ENCODE peak calls at places on chromosomes 7 and 10, in eight cellular contexts. S is lung; P is CD8-positive, alpha-beta memory T cell; U is right lobe of liver; F is cardiac muscle cell; E is IMR-90; V is PC-3; X is H9. N is an unnamed sample.

GRCh38 chr7:106196460-106197021 is 84.4 kb upstream of the SYPL1 start:
- DNase-seq in S (no peak), P (no peak), U (peak; percentile 79), F (no peak), E (no peak), V (peak; percentile 41), X (no peak), N (no peak)

GRCh38 chr7:148385009-148385682 is 205.4 kb upstream of the C7orf33 start:
- DNase-seq in S (no peak), P (no peak), U (no peak), F (no peak), E (no peak), V (no peak), X (no peak), N (no peak)

GRCh38 chr10:48594799-48595198 is 10.1 kb downstream of the ARHGAP22 start:
- DNase-seq in S (no peak), P (no peak), U (no peak), F (no peak), E (no peak), V (no peak), X (peak; percentile 51), N (no peak)

GRCh38 chr7:155815332-155816191 is 3.3 kb upstream of the SHH start:
- DNase-seq in S (peak; percentile 75), P (peak; percentile 49), U (peak; percentile 80), F (peak; percentile 50), E (peak; percentile 43), V (peak; percentile 76), X (peak; percentile 82), N (peak; percentile 90)

GRCh38 chr7:47915066-47915976 is 32.9 kb downstream of the PKD1L1 start:
- DNase-seq in S (no peak), P (no peak), U (no peak), F (peak; percentile 44), E (no peak), V (no peak), X (no peak), N (no peak)

GRCh38 chr10:43944742-43945730 is 296.4 kb upstream of the ZNF32 start:
- DNase-seq in S (peak; percentile 22), P (no peak), U (peak; percentile 28), F (no peak), E (no peak), V (no peak), X (peak; percentile 5), N (no peak)

GRCh38 chr10:13271552-13272163 is 28.2 kb downstream of the PHYH start:
- DNase-seq in S (no peak), P (peak; percentile 72), U (peak; percentile 90), F (peak; percentile 25), E (peak; percentile 22), V (peak; percentile 1), X (peak; percentile 92), N (peak; percentile 79)

GRCh38 chr10:107727762-107728317 is 563.3 kb upstream of the SORCS1 start:
- DNase-seq in S (no peak), P (no peak), U (no peak), F (peak; percentile 8), E (peak; percentile 28), V (peak; percentile 48), X (no peak), N (no peak)

GRCh38 chr10:116878123-116878522 is 28.8 kb downstream of the ENO4 start:
- DNase-seq in S (no peak), P (no peak), U (no peak), F (no peak), E (no peak), V (no peak), X (no peak), N (no peak)

GRCh38 chr7:94909023-94909466 is 1.7 kb downstream of the PPP1R9A start:
- DNase-seq in S (no peak), P (no peak), U (no peak), F (no peak), E (no peak), V (no peak), X (no peak), N (no peak)

GRCh38 chr7:139297795-139298194 is 43.3 kb upstream of the FMC1 start:
- DNase-seq in S (no peak), P (no peak), U (no peak), F (no peak), E (peak; percentile 2), V (no peak), X (no peak), N (no peak)

GRCh38 chr10:7162331-7162730 is 248.5 kb downstream of the SFMBT2 start:
- DNase-seq in S (no peak), P (no peak), U (no peak), F (no peak), E (no peak), V (no peak), X (no peak), N (no peak)

GRCh38 chr10:30052062-30052461 is 7.3 kb downstream of the JCAD start:
- DNase-seq in S (no peak), P (no peak), U (no peak), F (no peak), E (peak; percentile 80), V (peak; percentile 79), X (no peak), N (no peak)

GRCh38 chr10:119778776-119779445 is 53.1 kb downstream of the INPP5F start:
- DNase-seq in S (no peak), P (no peak), U (no peak), F (no peak), E (no peak), V (peak; percentile 18), X (no peak), N (no peak)

GRCh38 chr10:118213456-118213855 is 128.7 kb downstream of the FAM204A start:
- DNase-seq in S (no peak), P (no peak), U (no peak), F (no peak), E (no peak), V (no peak), X (no peak), N (no peak)

GRCh38 chr10:69757553-69758309 is 44.0 kb upstream of the COL13A1 start:
- DNase-seq in S (no peak), P (peak; percentile 18), U (no peak), F (peak; percentile 79), E (peak; percentile 41), V (peak; percentile 47), X (no peak), N (peak; percentile 88)

GRCh38 chr10:67696029-67696428 is at the start of gene CTNNA3:
- DNase-seq in S (no peak), P (no peak), U (no peak), F (peak; percentile 8), E (no peak), V (no peak), X (no peak), N (no peak)

GRCh38 chr10:115985696-115986095 is 287.3 kb downstream of the GFRA1 start:
- DNase-seq in S (no peak), P (no peak), U (no peak), F (no peak), E (peak; percentile 36), V (no peak), X (no peak), N (no peak)

GRCh38 chr7:39950473-39951155 is 558 bp downstream of the CDK13 start:
- DNase-seq in S (peak; percentile 55), P (peak; percentile 63), U (peak; percentile 58), F (peak; percentile 59), E (peak; percentile 40), V (peak; percentile 23), X (no peak), N (peak; percentile 92)

GRCh38 chr7:89311886-89312285 is 516.3 kb upstream of the TEX47 start:
- DNase-seq in S (no peak), P (no peak), U (no peak), F (no peak), E (no peak), V (no peak), X (no peak), N (no peak)

GRCh38 chr7:151822541-151823181 is 54.3 kb downstream of the PRKAG2 start:
- DNase-seq in S (no peak), P (no peak), U (peak; percentile 96), F (no peak), E (no peak), V (no peak), X (no peak), N (peak; percentile 75)

GRCh38 chr10:102815790-102816549 is 21.2 kb downstream of the CYP17A1 start:
- DNase-seq in S (peak; percentile 42), P (no peak), U (peak; percentile 51), F (peak; percentile 94), E (peak; percentile 96), V (no peak), X (no peak), N (peak; percentile 76)
- H3K27ac ChIP-seq in S (peak overlapping the region; percentile 98), P (no peak overlapping the region), U (peak overlapping the region; percentile 82), F (peak overlapping the region; percentile 30), E (peak overlapping the region; percentile 74), V (no peak overlapping the region), X (no peak overlapping the region), N (peak overlapping the region; percentile 87)

GRCh38 chr10:79316671-79317431 is 30.4 kb upstream of the PPIF start:
- DNase-seq in S (no peak), P (no peak), U (no peak), F (no peak), E (peak; percentile 29), V (peak; percentile 55), X (no peak), N (no peak)

GRCh38 chr10:79315602-79315920 is 31.7 kb upstream of the PPIF start:
- DNase-seq in S (no peak), P (no peak), U (no peak), F (no peak), E (no peak), V (no peak), X (no peak), N (no peak)

GRCh38 chr10:79320785-79321493 is 26.3 kb upstream of the PPIF start:
- DNase-seq in S (no peak), P (no peak), U (no peak), F (peak; percentile 65), E (peak; percentile 94), V (peak; percentile 100), X (no peak), N (no peak)

GRCh38 chr10:79319372-79319771 is 27.9 kb upstream of the PPIF start:
- DNase-seq in S (no peak), P (no peak), U (no peak), F (no peak), E (no peak), V (no peak), X (no peak), N (peak; percentile 39)

GRCh38 chr10:79318369-79318768 is 28.9 kb upstream of the PPIF start:
- DNase-seq in S (no peak), P (no peak), U (no peak), F (no peak), E (no peak), V (no peak), X (no peak), N (peak; percentile 48)
- H3K4me1 ChIP-seq in S (peaks cover 17% of the 10 kb centered on the region), P (peaks cover 75% of the 10 kb centered on the region), U (no peaks in the 10 kb centered on the region), F (no peaks in the 10 kb centered on the region), E (peaks cover 35% of the 10 kb centered on the region), V (peaks cover 59% of the 10 kb centered on the region), X (peaks cover 10% of the 10 kb centered on the region), N (peaks cover 4% of the 10 kb centered on the region)

GRCh38 chr10:28468707-28469483 is 64.0 kb upstream of the WAC start:
- DNase-seq in S (no peak), P (no peak), U (no peak), F (no peak), E (no peak), V (no peak), X (no peak), N (no peak)
- H3K27ac ChIP-seq in S (no peak overlapping the region), P (no peak overlapping the region), U (no peak overlapping the region), F (no peak overlapping the region), E (no peak overlapping the region), V (no peak overlapping the region), X (no peak overlapping the region), N (no peak overlapping the region)

GRCh38 chr7:3198316-3198715 is 102.7 kb upstream of the SDK1 start:
- DNase-seq in S (no peak), P (no peak), U (no peak), F (no peak), E (no peak), V (no peak), X (no peak), N (no peak)
- H3K4me1 ChIP-seq in S (no peaks in the 10 kb centered on the region), P (no peaks in the 10 kb centered on the region), U (no peaks in the 10 kb centered on the region), F (no peaks in the 10 kb centered on the region), E (no peaks in the 10 kb centered on the region), V (peaks cover 7% of the 10 kb centered on the region), X (peaks cover 4% of the 10 kb centered on the region), N (peaks cover 4% of the 10 kb centered on the region)

N was measured in kidney.